ENCODE peak calls at places on chromosomes 6 and 20, in five cellular contexts. S is breast epithelium, V is activated B cell treated with CpG ODN at 0.5 μM for 24 hours, R is AG04450, Q is heart right ventricle. O is an unnamed sample.

GRCh38 chr6:81605526-81605925 is 147.0 kb downstream of the TENT5A start:
- DNase-seq in S (no peak), Q (no peak), V (no peak), R (no peak), O (no peak)

GRCh38 chr20:61608275-61609085 is 356.4 kb downstream of the CDH4 start:
- DNase-seq in S (no peak), Q (no peak), R (no peak), V (no peak), O (no peak)

GRCh38 chr6:113829702-113830058 is 27.5 kb upstream of the MARCKS start:
- DNase-seq in Q (no peak), R (no peak), V (no peak), S (no peak), O (no peak)

GRCh38 chr6:75932067-75932466 is 140.4 kb downstream of the IMPG1 start:
- DNase-seq in S (no peak), R (no peak), Q (no peak), V (no peak), O (no peak)

GRCh38 chr6:85462673-85463072 is 12.8 kb downstream of the NT5E start:
- DNase-seq in S (no peak), R (no peak), V (no peak), Q (no peak), O (no peak)

GRCh38 chr6:68256391-68256790 is 378.7 kb upstream of the ADGRB3 start:
- DNase-seq in R (no peak), S (no peak), Q (no peak), V (no peak), O (no peak)

GRCh38 chr6:167543602-167544506 is 219.0 kb downstream of the TTLL2 start:
- DNase-seq in S (no peak), V (no peak), R (no peak), Q (no peak), O (no peak)

GRCh38 chr6:81731814-81732213 is 20.7 kb downstream of the TENT5A start:
- DNase-seq in Q (no peak), S (no peak), V (no peak), R (no peak), O (no peak)

GRCh38 chr20:41234546-41234945 is 83.0 kb downstream of the ZHX3 start:
- DNase-seq in S (no peak), V (no peak), R (no peak), Q (peak), O (no peak)

GRCh38 chr6:3081965-3082364 is 13.7 kb downstream of the RIPK1 start:
- DNase-seq in V (no peak), S (no peak), Q (no peak), R (no peak), O (no peak)

GRCh38 chr20:47868744-47869143 is 83.5 kb upstream of the SULF2 start:
- DNase-seq in V (no peak), S (no peak), Q (no peak), R (no peak), O (no peak)

GRCh38 chr20:16243470-16243869 is 329.8 kb downstream of the KIF16B start:
- DNase-seq in S (no peak), V (no peak), R (no peak), Q (no peak), O (no peak)

GRCh38 chr6:49551126-49551865 is 828 bp downstream of the C6orf141 start:
- DNase-seq in V (no peak), S (no peak), Q (no peak), R (no peak), O (no peak)

GRCh38 chr6:14555804-14556203 is 438.2 kb downstream of the CD83 start:
- DNase-seq in R (no peak), S (no peak), V (no peak), Q (no peak), O (no peak)

DNA sequence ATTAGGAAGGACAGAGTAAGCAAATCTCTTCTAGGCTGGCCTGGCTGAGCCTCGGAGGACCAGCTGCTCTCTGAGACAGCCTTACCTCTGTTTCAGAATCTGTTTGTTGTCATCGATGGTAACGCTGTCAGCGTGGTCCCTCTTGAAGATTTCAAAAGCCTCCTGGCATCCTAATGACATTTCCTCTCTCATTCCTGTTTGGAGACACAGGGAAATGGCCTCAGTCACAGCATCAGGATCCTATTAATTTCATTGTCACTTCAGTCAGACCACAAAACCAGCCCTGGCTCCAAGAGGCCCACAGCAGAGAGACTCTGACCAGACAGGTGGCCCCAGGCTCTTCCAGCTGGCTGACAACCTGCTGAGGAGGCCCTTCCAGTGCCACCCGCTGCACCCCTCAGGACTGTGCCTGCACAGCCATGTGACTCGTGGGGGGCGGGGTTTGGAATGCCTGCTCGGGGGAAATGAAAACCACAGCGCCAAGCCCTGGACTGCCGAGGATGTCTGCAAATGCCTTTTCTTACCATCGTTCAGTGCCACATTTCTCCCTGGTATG is 108.5 kb upstream of the KCNK16 start:
- DNase-seq in S (peak), R (no peak), V (no peak), Q (peak), O (no peak)
- TF ChIP-seq CTCF in S (no peak), R (no peak), V (no peak), Q (no peak), O (no peak)

DNA sequence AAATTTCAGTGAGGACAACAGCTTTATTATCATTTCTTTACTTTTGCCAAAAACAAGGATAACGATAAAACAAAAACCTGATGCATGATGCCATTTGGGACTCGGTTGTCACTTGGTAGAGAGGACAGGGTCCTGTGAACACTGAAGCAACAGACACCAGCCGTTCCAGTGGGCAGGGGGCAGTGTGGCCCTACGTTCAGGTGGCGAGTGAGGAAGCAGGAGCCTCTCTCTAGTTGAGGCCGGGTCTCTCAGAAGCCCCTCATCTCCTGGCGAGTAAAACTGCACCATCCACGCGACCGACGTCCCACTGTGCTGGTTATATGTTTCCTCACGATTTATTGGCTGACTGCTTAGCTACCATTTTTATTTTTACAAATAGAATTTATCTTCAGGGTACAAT is 231.6 kb downstream of the THBS2 start:
- DNase-seq in V (no peak), Q (no peak), S (no peak), R (no peak), O (no peak)
- TF ChIP-seq CTCF in V (no peak), Q (no peak), S (no peak), R (no peak), O (no peak)

GRCh38 chr20:20364016-20364746 is 3.7 kb upstream of the INSM1 start:
- DNase-seq in S (no peak), R (no peak), Q (no peak), V (no peak), O (no peak)
- TF ChIP-seq CTCF in S (no peak), R (no peak), Q (no peak), V (no peak), O (no peak)

DNA sequence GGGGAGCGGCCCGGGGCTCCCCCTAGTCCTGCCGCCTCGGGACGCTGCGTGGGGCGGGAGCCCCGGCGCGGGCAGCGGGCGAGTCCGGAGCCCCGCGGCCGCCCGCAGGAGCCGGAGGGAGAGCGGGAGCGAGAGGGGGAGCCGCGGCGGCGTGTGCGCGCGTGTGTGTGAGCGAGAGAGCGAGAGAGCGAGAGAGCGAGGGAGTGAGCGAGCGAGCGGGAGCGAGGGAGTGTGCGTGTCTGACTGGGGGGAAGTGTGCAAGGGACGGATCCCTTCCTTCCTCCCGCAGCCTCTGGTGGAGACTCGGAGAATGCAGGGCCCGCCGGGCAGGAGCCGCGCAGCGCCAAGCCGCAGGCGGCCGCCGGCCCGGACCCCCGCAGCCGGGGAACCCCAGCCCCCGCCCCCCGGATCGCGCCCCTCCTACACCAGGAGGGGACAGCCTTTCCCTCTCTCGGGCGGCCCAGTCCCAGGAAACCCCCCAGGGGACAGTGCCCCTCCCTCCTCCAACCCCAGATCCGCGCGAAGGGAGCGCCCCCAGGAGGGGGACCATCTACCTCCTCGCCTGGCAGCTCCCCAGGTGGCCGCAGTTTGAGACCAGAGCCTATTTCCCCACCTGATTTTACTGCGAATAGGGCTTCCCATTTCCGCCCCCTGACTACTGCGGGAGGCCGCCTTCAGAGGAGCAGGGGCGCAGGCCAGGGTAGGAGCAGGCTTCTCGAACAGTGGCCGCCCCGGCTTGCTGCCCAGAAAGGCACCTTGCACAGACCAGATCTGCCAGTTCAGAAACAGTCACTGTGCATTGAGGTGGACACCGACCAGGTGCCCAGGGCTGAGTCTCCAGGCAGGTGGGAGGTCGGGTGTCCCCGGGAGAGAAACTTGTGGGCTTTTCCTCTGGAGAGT is at the start of gene CDH22:
- DNase-seq in S (no peak), Q (peak), R (no peak), V (no peak), O (peak)
- TF ChIP-seq CTCF in S (peak), Q (no peak), R (peak), V (no peak), O (peak)

GRCh38 chr6:56370127-56370540 is 122.8 kb upstream of the COL21A1 start:
- DNase-seq in R (no peak), S (peak), Q (peak), V (no peak), O (no peak)
- TF ChIP-seq CTCF in R (peak), S (peak), Q (peak), V (no peak), O (no peak)

GRCh38 chr6:30844118-30844535 is 40.2 kb upstream of the DDR1 start:
- DNase-seq in S (no peak), Q (no peak), R (no peak), V (no peak), O (no peak)
- TF ChIP-seq CTCF in S (no peak), Q (no peak), R (peak), V (no peak), O (no peak)

GRCh38 chr6:87473419-87473903 is 687 bp downstream of the SLC35A1 start:
- DNase-seq in S (no peak), Q (peak), R (no peak), V (no peak), O (no peak)
- TF ChIP-seq CTCF in S (no peak), Q (no peak), R (no peak), V (no peak), O (no peak)

GRCh38 chr6:89467437-89467836 is 34.5 kb downstream of the ANKRD6 start:
- DNase-seq in R (no peak), Q (no peak), V (no peak), S (no peak), O (no peak)
- TF ChIP-seq CTCF in R (no peak), Q (no peak), V (no peak), S (no peak), O (no peak)

O was measured in CD8-positive, alpha-beta T cell.